ENCODE peak calls at places on chromosomes 13 and 19, in four cellular contexts. One of them, this sample, is unnamed.

GRCh38 chr13:65892859-65893258 is 1337.3 kb downstream of the PCDH9 start:
- DNase-seq in EL: no peak
- DNase-seq in caudate nucleus: no peak
- DNase-seq in amygdala: no peak
- DNase-seq in this sample: peak

GRCh38 chr19:30093966-30094770 is 152.1 kb downstream of the URI1 start:
- DNase-seq in EL: no peak
- DNase-seq in caudate nucleus: no peak
- DNase-seq in amygdala: no peak
- DNase-seq in this sample: no peak

GRCh38 chr13:113182046-113182445 is 23.6 kb downstream of the PROZ start:
- DNase-seq in EL: peak
- DNase-seq in caudate nucleus: no peak
- DNase-seq in amygdala: no peak
- DNase-seq in this sample: no peak

GRCh38 chr13:30108216-30108912 is 199.0 kb downstream of the KATNAL1 start:
- DNase-seq in EL: no peak
- DNase-seq in caudate nucleus: no peak
- DNase-seq in amygdala: no peak
- DNase-seq in this sample: no peak

GRCh38 chr19:53037101-53038097 is 7.1 kb upstream of the ERVV-2 start:
- DNase-seq in EL: peak
- DNase-seq in caudate nucleus: no peak
- DNase-seq in amygdala: no peak
- DNase-seq in this sample: no peak

GRCh38 chr13:40069173-40070044 is 413.9 kb downstream of the COG6 start:
- DNase-seq in EL: peak
- DNase-seq in caudate nucleus: no peak
- DNase-seq in amygdala: peak
- DNase-seq in this sample: peak

GRCh38 chr19:29271911-29272310 is 59.0 kb upstream of the UQCRFS1 start:
- DNase-seq in EL: no peak
- DNase-seq in caudate nucleus: no peak
- DNase-seq in amygdala: no peak
- DNase-seq in this sample: no peak

GRCh38 chr13:76934671-76935070 is 13.6 kb upstream of the ACOD1 start:
- DNase-seq in EL: no peak
- DNase-seq in caudate nucleus: no peak
- DNase-seq in amygdala: no peak
- DNase-seq in this sample: no peak

GRCh38 chr19:52897149-52897935 is at the start of gene ZNF320:
- DNase-seq in EL: peak
- DNase-seq in caudate nucleus: peak
- DNase-seq in amygdala: peak
- DNase-seq in this sample: peak

GRCh38 chr19:33171916-33172359 is 22.2 kb upstream of the LRP3 start:
- DNase-seq in EL: peak
- DNase-seq in caudate nucleus: no peak
- DNase-seq in amygdala: no peak
- DNase-seq in this sample: no peak

GRCh38 chr13:24683833-24684599 is 3.8 kb downstream of the ATP12A start:
- DNase-seq in EL: peak
- DNase-seq in caudate nucleus: peak
- DNase-seq in amygdala: peak
- DNase-seq in this sample: no peak

GRCh38 chr19:12880551-12881171 is 588 bp downstream of the DNASE2 start:
- DNase-seq in EL: peak
- DNase-seq in caudate nucleus: peak
- DNase-seq in amygdala: no peak
- DNase-seq in this sample: no peak

GRCh38 chr13:113816248-113816924 is 47.5 kb downstream of the GAS6 start:
- DNase-seq in EL: no peak
- DNase-seq in caudate nucleus: no peak
- DNase-seq in amygdala: no peak
- DNase-seq in this sample: no peak

GRCh38 chr19:45472557-45473365 is 5.0 kb downstream of the FOSB start:
- DNase-seq in EL: no peak
- DNase-seq in caudate nucleus: no peak
- DNase-seq in amygdala: no peak
- DNase-seq in this sample: no peak

GRCh38 chr19:49409441-49410029 is 13.7 kb downstream of the PTH2 start:
- DNase-seq in EL: no peak
- DNase-seq in caudate nucleus: no peak
- DNase-seq in amygdala: no peak
- DNase-seq in this sample: no peak

GRCh38 chr13:46552888-46553520 is at the start of gene LRCH1:
- DNase-seq in EL: peak
- DNase-seq in caudate nucleus: no peak
- DNase-seq in amygdala: peak
- DNase-seq in this sample: peak

GRCh38 chr13:21825186-21825585 is 154.3 kb downstream of the FGF9 start:
- DNase-seq in EL: no peak
- DNase-seq in caudate nucleus: no peak
- DNase-seq in amygdala: no peak
- DNase-seq in this sample: no peak

GRCh38 chr19:30091456-30091855 is 149.4 kb downstream of the URI1 start:
- DNase-seq in EL: no peak
- DNase-seq in caudate nucleus: no peak
- DNase-seq in amygdala: no peak
- DNase-seq in this sample: no peak

GRCh38 chr13:32736648-32737047 is 150.4 kb downstream of the PDS5B start:
- DNase-seq in EL: no peak
- DNase-seq in caudate nucleus: no peak
- DNase-seq in amygdala: no peak
- DNase-seq in this sample: no peak

GRCh38 chr19:56983148-56983547 is 136.6 kb upstream of the USP29 start:
- DNase-seq in EL: no peak
- DNase-seq in caudate nucleus: peak
- DNase-seq in amygdala: no peak
- DNase-seq in this sample: no peak

GRCh38 chr13:29539866-29540265 is 55.6 kb downstream of the SLC7A1 start:
- DNase-seq in EL: no peak
- DNase-seq in caudate nucleus: no peak
- DNase-seq in amygdala: no peak
- DNase-seq in this sample: no peak

GRCh38 chr19:45244133-45244532 is 1.1 kb downstream of the EXOC3L2 start:
- DNase-seq in EL: no peak
- DNase-seq in caudate nucleus: no peak
- DNase-seq in amygdala: no peak
- DNase-seq in this sample: no peak

GRCh38 chr19:48637948-48638830 is 1.0 kb upstream of the DBP start:
- DNase-seq in EL: peak
- DNase-seq in caudate nucleus: peak
- DNase-seq in amygdala: peak
- DNase-seq in this sample: peak

GRCh38 chr13:91105270-91105669 is 242.2 kb upstream of the MIR17HG start:
- DNase-seq in EL: no peak
- DNase-seq in caudate nucleus: no peak
- DNase-seq in amygdala: no peak
- DNase-seq in this sample: no peak

GRCh38 chr19:8601796-8602195 is 8.7 kb downstream of the ADAMTS10 start:
- DNase-seq in EL: no peak
- DNase-seq in caudate nucleus: no peak
- DNase-seq in amygdala: no peak
- DNase-seq in this sample: no peak

GRCh38 chr19:55304279-55304978 is 20.6 kb downstream of the BRSK1 start:
- DNase-seq in EL: peak
- DNase-seq in caudate nucleus: no peak
- DNase-seq in amygdala: no peak
- DNase-seq in this sample: no peak

GRCh38 chr19:2777952-2778683 is 5.0 kb downstream of the SGTA start:
- DNase-seq in EL: no peak
- DNase-seq in caudate nucleus: no peak
- DNase-seq in amygdala: no peak
- DNase-seq in this sample: no peak

GRCh38 chr13:53382008-53382407 is 353.4 kb downstream of the OLFM4 start:
- DNase-seq in EL: no peak
- DNase-seq in caudate nucleus: no peak
- DNase-seq in amygdala: no peak
- DNase-seq in this sample: no peak

GRCh38 chr13:77698211-77699058 is 948 bp downstream of the SLAIN1 start:
- DNase-seq in EL: peak
- DNase-seq in caudate nucleus: no peak
- DNase-seq in amygdala: peak
- DNase-seq in this sample: no peak

This sample was measured in NCI-H226.